ENCODE peak calls at places on chromosomes 1 and 21, in five cellular contexts. I is 8988T; K is stimulated activated CD4-positive, alpha-beta T cell treated with anti-CD3 and anti-CD28 coated beads, Interleukin-4, amount 100 ng/mL, for 1 hour; X is COR-L47; V is nephron progenitor cell. H is an unnamed sample.

GRCh38 chr1:109659997-109660755 is 4.3 kb downstream of the GSTM4 start:
- DNase-seq in I (no peak), K (no peak), X (no peak), V (peak), H (no peak)

GRCh38 chr1:41492341-41492848 is 7.9 kb upstream of the EDN2 start:
- DNase-seq in I (no peak), K (peak), X (no peak), V (no peak), H (peak)

GRCh38 chr1:221611930-221612777 is 129.7 kb downstream of the DUSP10 start:
- DNase-seq in I (no peak), K (no peak), X (peak), V (no peak), H (peak)

GRCh38 chr1:94048413-94049164 is 72.4 kb downstream of the ABCA4 start:
- DNase-seq in I (no peak), K (no peak), X (no peak), V (peak), H (no peak)

GRCh38 chr1:57122031-57122430 is 156.2 kb upstream of the C8B start:
- DNase-seq in I (no peak), K (no peak), X (no peak), V (no peak), H (no peak)

GRCh38 chr1:31697369-31697984 is 6.3 kb downstream of the COL16A1 start:
- DNase-seq in I (no peak), K (no peak), X (no peak), V (no peak), H (no peak)

GRCh38 chr1:244732846-244733450 is 80.0 kb downstream of the DESI2 start:
- DNase-seq in I (no peak), K (no peak), X (peak), V (no peak), H (no peak)

GRCh38 chr1:143698016-143698415 is 273.8 kb downstream of the FAM72C start:
- DNase-seq in I (peak), K (peak), X (peak), V (no peak), H (peak)

GRCh38 chr1:158916085-158916484 is 15.3 kb upstream of the PYHIN1 start:
- DNase-seq in I (no peak), K (no peak), X (no peak), V (no peak), H (no peak)

GRCh38 chr1:45305231-45305630 is 21.5 kb upstream of the HPDL start:
- DNase-seq in I (no peak), K (no peak), X (no peak), V (no peak), H (no peak)

GRCh38 chr21:21148009-21148408 is 149.8 kb downstream of the NCAM2 start:
- DNase-seq in I (no peak), K (no peak), X (no peak), V (no peak), H (no peak)

GRCh38 chr1:47444578-47445465 is 7.0 kb downstream of the FOXD2 start:
- DNase-seq in I (no peak), K (no peak), X (no peak), V (peak), H (no peak)

GRCh38 chr1:245915406-245915805 is 591.7 kb downstream of the SMYD3 start:
- DNase-seq in I (no peak), K (no peak), X (no peak), V (no peak), H (no peak)

GRCh38 chr1:194369060-194369459 is 1182.6 kb upstream of the B3GALT2 start:
- DNase-seq in I (no peak), K (no peak), X (no peak), V (no peak), H (no peak)

GRCh38 chr1:65189716-65190115 is 41.7 kb downstream of the AK4 start:
- DNase-seq in I (no peak), K (no peak), X (no peak), V (no peak), H (no peak)

GRCh38 chr1:39613250-39613649 is 26.2 kb downstream of the HEYL start:
- DNase-seq in I (no peak), K (no peak), X (no peak), V (no peak), H (no peak)

GRCh38 chr1:88683848-88684481 is at the start of gene PKN2:
- DNase-seq in I (peak), K (peak), X (peak), V (peak), H (peak)

GRCh38 chr1:28973850-28974841 is 59.8 kb downstream of the EPB41 start:
- DNase-seq in I (no peak), K (no peak), X (no peak), V (no peak), H (no peak)

GRCh38 chr1:110224240-110224995 is 14.3 kb downstream of the KCNC4 start:
- DNase-seq in I (no peak), K (no peak), X (no peak), V (no peak), H (no peak)

GRCh38 chr1:109784551-109785252 is 21.0 kb upstream of the EPS8L3 start:
- DNase-seq in I (no peak), K (no peak), X (no peak), V (no peak), H (no peak)

GRCh38 chr1:13517193-13517812 is 3.5 kb upstream of the LRRC38 start:
- DNase-seq in I (no peak), K (peak), X (no peak), V (peak), H (peak)

GRCh38 chr21:45540601-45540970 is 1.7 kb downstream of the SLC19A1 start:
- DNase-seq in I (no peak), K (no peak), X (no peak), V (no peak), H (no peak)

GRCh38 chr1:224262373-224263054 is 67.5 kb downstream of the NVL start:
- DNase-seq in I (no peak), K (no peak), X (no peak), V (no peak), H (no peak)

GRCh38 chr1:44609412-44609767 is 64.9 kb downstream of the TMEM53 start:
- DNase-seq in I (peak), K (peak), X (peak), V (peak), H (no peak)

GRCh38 chr1:52904590-52905375 is 16.8 kb downstream of the ECHDC2 start:
- DNase-seq in I (peak), K (peak), X (peak), V (peak), H (peak)

GRCh38 chr1:156481527-156481926 is 19.0 kb downstream of the MEF2D start:
- DNase-seq in I (no peak), K (no peak), X (no peak), V (no peak), H (no peak)

GRCh38 chr1:22143065-22143514 is at the start of gene WNT4:
- DNase-seq in I (peak), K (peak), X (no peak), V (peak), H (no peak)

GRCh38 chr1:74767490-74767889 is 34.5 kb downstream of the TYW3 start:
- DNase-seq in I (no peak), K (no peak), X (no peak), V (peak), H (peak)

GRCh38 chr1:42747125-42747524 is 7.1 kb upstream of the CLDN19 start:
- DNase-seq in I (no peak), K (peak), X (no peak), V (peak), H (peak)

GRCh38 chr1:207964195-207964966 is 53.5 kb upstream of the CD34 start:
- DNase-seq in I (no peak), K (no peak), X (no peak), V (no peak), H (no peak)

GRCh38 chr21:38788275-38788911 is 17.3 kb upstream of the ETS2 start:
- DNase-seq in I (no peak), K (no peak), X (no peak), V (no peak), H (no peak)

GRCh38 chr1:107943694-107944093 is 21.3 kb downstream of the VAV3 start:
- DNase-seq in I (no peak), K (no peak), X (no peak), V (no peak), H (no peak)

GRCh38 chr1:215767761-215768160 is 200.7 kb downstream of the KCTD3 start:
- DNase-seq in I (no peak), K (no peak), X (no peak), V (no peak), H (no peak)

GRCh38 chr1:101004666-101005065 is 20.9 kb downstream of the DPH5 start:
- DNase-seq in I (no peak), K (no peak), X (no peak), V (no peak), H (no peak)

GRCh38 chr1:59999746-60000145 is 73.2 kb upstream of the CYP2J2 start:
- DNase-seq in I (no peak), K (no peak), X (no peak), V (no peak), H (no peak)

GRCh38 chr1:51518033-51518729 is 885 bp downstream of the EPS15 start:
- DNase-seq in I (peak), K (peak), X (peak), V (peak), H (peak)

GRCh38 chr1:75520862-75521261 is 90.1 kb downstream of the SLC44A5 start:
- DNase-seq in I (no peak), K (no peak), X (no peak), V (no peak), H (no peak)

H was measured in A549.